ENCODE peak calls at places on chromosomes 4 and X, in four cellular contexts. J, M, F and Y are unnamed samples.

GRCh38 chrX:118215346-118215745 is 98.7 kb upstream of the KLHL13 start:
- DNase-seq in J (no peak), M (no peak), F (no peak), Y (no peak)

GRCh38 chrX:138775501-138775900 is 64.0 kb upstream of the FGF13 start:
- DNase-seq in J (no peak), M (no peak), F (peak; percentile 55), Y (no peak)

GRCh38 chr4:6386091-6386490 is 86.3 kb downstream of the PPP2R2C start:
- DNase-seq in J (no peak), M (no peak), F (no peak), Y (peak; percentile 34)

GRCh38 chr4:103915224-103915869 is 195.6 kb upstream of the TACR3 start:
- DNase-seq in J (no peak), M (no peak), F (peak; percentile 49), Y (no peak)

GRCh38 chrX:68571292-68572256 is 72.7 kb downstream of the YIPF6 start:
- DNase-seq in J (no peak), M (peak; percentile 47), F (peak; percentile 79), Y (no peak)

GRCh38 chrX:63434665-63435064 is 83.5 kb upstream of the SPIN4 start:
- DNase-seq in J (no peak), M (no peak), F (peak; percentile 54), Y (no peak)

GRCh38 chr4:114077610-114078009 is 98.2 kb upstream of the ARSJ start:
- DNase-seq in J (no peak), M (peak; percentile 71), F (peak; percentile 74), Y (no peak)

GRCh38 chr4:89598602-89599001 is 238.4 kb downstream of the SNCA start:
- DNase-seq in J (no peak), M (no peak), F (peak; percentile 41), Y (no peak)

GRCh38 chr4:87375719-87376291 is 15.2 kb downstream of the HSD17B11 start:
- DNase-seq in J (no peak), M (peak; percentile 42), F (peak; percentile 78), Y (no peak)

GRCh38 chr4:38009949-38010348 is 49.8 kb downstream of the PTTG2 start:
- DNase-seq in J (no peak), M (no peak), F (no peak), Y (no peak)

GRCh38 chrX:153814591-153815315 is 15.6 kb downstream of the PDZD4 start:
- DNase-seq in J (no peak), M (no peak), F (no peak), Y (no peak)

GRCh38 chr4:121072080-121072835 is at the start of gene NDNF:
- DNase-seq in J (no peak), M (no peak), F (peak; percentile 29), Y (peak; percentile 87)

GRCh38 chr4:40992472-40993298 is 221.7 kb downstream of the APBB2 start:
- DNase-seq in J (no peak), M (peak; percentile 86), F (peak; percentile 75), Y (no peak)

GRCh38 chr4:158172558-158173258 is at the start of gene GASK1B:
- DNase-seq in J (no peak), M (peak; percentile 69), F (peak; percentile 68), Y (peak; percentile 37)

GRCh38 chr4:98754736-98755135 is 96.3 kb upstream of the TSPAN5 start:
- DNase-seq in J (no peak), M (no peak), F (no peak), Y (no peak)

GRCh38 chrX:2351999-2352995 is 148.5 kb downstream of the DHRSX start:
- DNase-seq in J (no peak), M (peak; percentile 94), F (peak; percentile 55), Y (no peak)

GRCh38 chrX:140525448-140525847 is 20.6 kb upstream of the SOX3 start:
- DNase-seq in J (no peak), M (no peak), F (peak; percentile 79), Y (no peak)

GRCh38 chr4:75702919-75703411 is 21.4 kb upstream of the USO1 start:
- DNase-seq in J (no peak), M (no peak), F (no peak), Y (no peak)

GRCh38 chrX:131830400-131831184 is 192.5 kb upstream of the STK26 start:
- DNase-seq in J (no peak), M (peak; percentile 78), F (peak; percentile 31), Y (peak; percentile 64)

GRCh38 chr4:31370866-31371465 is 650.8 kb downstream of the PCDH7 start:
- DNase-seq in J (no peak), M (peak; percentile 16), F (peak; percentile 73), Y (no peak)

GRCh38 chrX:69262036-69262905 is 97.0 kb upstream of the PJA1 start:
- DNase-seq in J (no peak), M (no peak), F (peak; percentile 42), Y (no peak)

GRCh38 chr4:122874194-122874593 is 47.6 kb downstream of the FGF2 start:
- DNase-seq in J (no peak), M (peak; percentile 72), F (peak; percentile 73), Y (no peak)

GRCh38 chrX:17242470-17242869 is 132.5 kb upstream of the NHS start:
- DNase-seq in J (no peak), M (peak; percentile 50), F (peak; percentile 66), Y (no peak)

GRCh38 chr4:75708218-75708691 is 16.1 kb upstream of the USO1 start:
- DNase-seq in J (no peak), M (no peak), F (no peak), Y (no peak)

GRCh38 chr4:14916554-14917304 is 85.6 kb upstream of the CPEB2 start:
- DNase-seq in J (no peak), M (peak; percentile 83), F (peak; percentile 66), Y (no peak)
- TF ChIP-seq CTCF in J (no peak), M (no peak), F (no peak), Y (no peak)

DNA sequence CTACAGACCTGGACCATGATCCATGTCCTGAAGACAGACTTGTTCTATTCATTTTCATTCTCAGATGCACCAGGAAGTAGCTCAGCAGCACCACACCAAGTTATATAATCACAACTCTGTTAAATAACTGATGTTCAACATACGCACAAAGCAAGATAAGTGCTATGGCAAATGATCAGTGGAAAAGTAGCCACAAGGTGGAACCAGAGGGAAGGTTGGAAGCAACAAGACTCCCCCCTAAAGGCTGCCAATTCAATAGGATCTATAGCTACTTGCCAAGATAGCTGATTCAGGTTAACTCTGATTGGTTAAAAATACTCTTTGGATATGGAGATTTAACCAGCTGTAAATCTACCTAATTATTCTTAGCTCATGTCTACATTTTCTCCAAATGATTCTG is 23.7 kb upstream of the FAM47B start:
- DNase-seq in J (no peak), M (peak; percentile 69), F (peak; percentile 58), Y (no peak)
- TF ChIP-seq CTCF in J (no peak), M (peak; percentile 71), F (peak; percentile 28), Y (no peak)

DNA sequence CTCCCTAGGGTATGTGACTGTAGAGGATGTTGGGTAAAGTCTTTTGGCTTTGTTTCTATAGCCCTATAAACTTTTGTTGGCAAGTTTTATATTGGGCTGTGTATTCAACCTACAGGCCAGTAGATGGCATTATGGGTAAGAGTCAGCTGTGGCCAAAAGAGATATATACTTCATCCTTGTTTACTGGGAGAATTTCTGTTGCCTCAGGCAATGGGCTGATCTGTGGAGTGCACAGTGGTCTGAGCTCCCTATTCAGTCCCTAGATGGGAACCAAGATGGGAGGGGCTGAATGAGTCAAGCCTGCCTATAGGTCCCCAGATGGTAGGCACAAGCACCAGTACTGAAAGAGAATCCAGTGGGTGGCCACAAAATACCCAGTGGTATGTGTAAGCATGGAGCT is 580.6 kb downstream of the EPHA5 start:
- DNase-seq in J (no peak), M (peak; percentile 13), F (peak; percentile 32), Y (no peak)
- TF ChIP-seq CTCF in J (no peak), M (peak; percentile 52), F (peak; percentile 29), Y (no peak)

DNA sequence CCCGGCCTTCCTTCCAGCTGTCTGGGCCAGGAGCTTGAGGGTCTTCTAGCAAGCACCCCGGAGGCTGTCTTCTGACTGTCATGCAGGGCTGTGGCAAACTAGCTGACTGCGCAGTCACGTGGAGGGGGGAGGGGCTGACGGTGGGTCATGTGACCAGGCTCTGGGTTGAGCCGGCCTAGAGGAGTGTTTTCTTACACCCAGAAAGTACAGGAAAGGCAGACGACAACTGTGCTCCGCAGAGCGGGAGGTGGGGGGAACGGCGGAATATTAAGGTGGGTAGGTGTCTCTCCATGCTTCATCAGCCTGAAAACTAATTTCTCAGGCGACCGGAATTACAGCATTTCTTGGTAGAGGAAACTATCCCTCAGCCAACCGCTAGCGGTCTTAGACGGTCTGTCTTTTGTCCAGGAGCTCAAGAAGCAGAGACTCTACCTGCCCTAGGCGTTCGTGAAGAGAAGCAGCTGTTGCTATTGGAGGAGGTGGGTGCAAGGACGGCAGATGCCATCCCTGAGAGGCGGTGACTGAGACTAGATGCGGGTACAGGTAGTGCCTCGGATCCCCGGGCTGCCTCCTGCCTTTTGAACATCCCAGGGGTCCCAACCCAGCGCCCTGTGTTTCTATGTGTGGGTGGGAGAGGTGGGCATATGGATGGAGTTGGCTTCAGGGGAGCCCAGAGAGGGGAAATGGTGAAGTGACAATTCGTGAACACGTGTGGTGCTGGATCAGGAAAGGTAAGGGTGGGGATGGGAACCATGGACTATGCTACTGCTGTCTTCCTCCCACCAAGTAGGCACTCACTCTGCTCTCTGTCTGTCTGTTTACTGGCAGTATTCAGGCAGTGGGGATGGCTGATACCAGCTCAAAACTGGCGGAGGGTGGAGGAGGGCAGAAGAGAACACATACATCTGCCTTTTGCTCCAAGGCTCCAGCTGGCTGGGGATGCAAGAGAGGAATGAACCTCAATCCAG is 8.8 kb downstream of the GPRASP1 start:
- DNase-seq in J (peak; percentile 89), M (peak; percentile 70), F (no peak), Y (peak; percentile 88)
- TF ChIP-seq CTCF in J (no peak), M (peak; percentile 44), F (no peak), Y (no peak)

DNA sequence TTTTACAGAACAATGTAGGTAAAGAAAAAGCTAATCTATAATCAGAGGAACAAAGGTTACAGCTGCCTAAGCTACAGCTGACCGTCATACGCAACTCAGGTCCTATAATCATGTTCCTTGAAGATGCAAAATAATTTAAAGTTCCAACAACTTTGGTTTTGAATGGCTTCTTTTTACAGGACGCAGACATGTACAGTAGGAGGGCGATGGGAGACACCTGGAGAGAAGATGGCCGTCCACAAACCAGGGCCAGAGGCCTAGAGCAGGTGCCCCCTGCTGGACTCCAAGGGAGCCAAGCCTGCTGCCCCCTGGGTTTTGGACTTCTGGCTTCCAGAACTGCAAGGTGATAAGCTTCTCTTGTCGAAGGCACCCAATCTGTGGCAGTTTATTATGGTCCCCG is 10.6 kb downstream of the HGFAC start:
- DNase-seq in J (no peak), M (no peak), F (peak; percentile 37), Y (no peak)
- TF ChIP-seq CTCF in J (no peak), M (peak; percentile 69), F (no peak), Y (no peak)

DNA sequence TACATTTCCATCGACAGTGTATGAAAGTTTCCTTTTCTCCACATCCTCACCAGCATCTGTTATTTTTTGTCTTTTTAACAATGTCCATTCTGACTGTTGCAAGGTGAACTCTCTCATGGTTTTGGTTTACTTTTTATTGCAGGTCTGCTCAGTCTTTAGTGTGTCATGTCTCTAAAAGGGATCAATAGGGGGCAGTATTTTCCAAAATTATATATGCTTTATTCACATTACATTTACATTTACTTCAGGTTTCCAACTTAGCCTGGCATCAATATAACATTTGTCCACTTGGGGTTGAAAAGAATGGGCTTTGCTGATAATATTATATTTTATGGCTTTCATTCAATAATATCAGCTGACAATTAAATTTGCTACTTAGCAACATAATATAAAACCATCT is 265.0 kb upstream of the SLITRK2 start:
- DNase-seq in J (no peak), M (no peak), F (peak; percentile 20), Y (no peak)
- TF ChIP-seq CTCF in J (no peak), M (peak; percentile 1), F (peak; percentile 30), Y (no peak)